ENCODE peak calls at places on chromosomes 4 and X, in seven cellular contexts. L is posterior vena cava, W is GM06990, G is head of caudate nucleus, Q is pancreas, X is tibial artery, F is M059J. K is an unnamed sample.

GRCh38 chr4:54819044-54819443 is 161.3 kb downstream of the KIT start:
- DNase-seq in L (no peak), W (no peak), G (no peak), Q (no peak), X (no peak), F (no peak), K (no peak)

GRCh38 chr4:6684656-6685055 is 9.0 kb upstream of the S100P start:
- DNase-seq in L (no peak), W (no peak), G (no peak), Q (no peak), X (no peak), F (no peak), K (no peak)

GRCh38 chr4:182222766-182223165 is 20.4 kb upstream of the TENM3 start:
- DNase-seq in L (no peak), W (no peak), G (no peak), Q (no peak), X (no peak), F (no peak), K (no peak)

GRCh38 chr4:10124167-10124930 is 7.8 kb upstream of the WDR1 start:
- DNase-seq in L (no peak), W (no peak), G (no peak), Q (no peak), X (no peak), F (no peak), K (no peak)

GRCh38 chr4:15457401-15458201 is 12.1 kb upstream of the CC2D2A start:
- DNase-seq in L (no peak), W (peak), G (no peak), Q (no peak), X (no peak), F (peak), K (no peak)

GRCh38 chr4:140156529-140157171 is 2.7 kb upstream of the MAML3 start:
- DNase-seq in L (no peak), W (peak), G (no peak), Q (no peak), X (no peak), F (no peak), K (no peak)

GRCh38 chr4:153465922-153466636 is at the start of gene TMEM131L:
- DNase-seq in L (peak), W (peak), G (peak), Q (peak), X (peak), F (peak), K (no peak)

GRCh38 chr4:8198206-8198905 is 734 bp upstream of the SH3TC1 start:
- DNase-seq in L (peak), W (no peak), G (no peak), Q (peak), X (no peak), F (no peak), K (no peak)

GRCh38 chr4:3311489-3312171 is 18.8 kb downstream of the RGS12 start:
- DNase-seq in L (no peak), W (no peak), G (no peak), Q (no peak), X (no peak), F (peak), K (no peak)

GRCh38 chr4:93897559-93897958 is 69.0 kb downstream of the ATOH1 start:
- DNase-seq in L (no peak), W (no peak), G (no peak), Q (no peak), X (no peak), F (peak), K (peak)

GRCh38 chrX:107773206-107773605 is 2.4 kb downstream of the TSC22D3 start:
- DNase-seq in L (no peak), W (no peak), G (no peak), Q (no peak), X (no peak), F (no peak), K (no peak)

K was measured in NCI-H1694.